ENCODE peak calls at places on chromosomes 6 and 20, in five cellular contexts. One of them, this sample, is unnamed.

GRCh38 chr6:159844737-159845645 is 44.9 kb downstream of the PNLDC1 start:
- DNase-seq in H1: no peak
- DNase-seq in GM12878: no peak
- DNase-seq in HCT116: no peak
- DNase-seq in K562: no peak
- DNase-seq in this sample: no peak

GRCh38 chr6:117840541-117840983 is 66.5 kb upstream of the SLC35F1 start:
- DNase-seq in K562: peak; percentile 15
- DNase-seq in GM12878: no peak
- DNase-seq in HCT116: peak; percentile 68
- DNase-seq in H1: no peak
- DNase-seq in this sample: peak; percentile 75

GRCh38 chr6:14505391-14505790 is 387.8 kb downstream of the CD83 start:
- DNase-seq in K562: no peak
- DNase-seq in HCT116: no peak
- DNase-seq in GM12878: no peak
- DNase-seq in H1: no peak
- DNase-seq in this sample: no peak

GRCh38 chr6:140343128-140343527 is 968.7 kb upstream of the CITED2 start:
- DNase-seq in H1: no peak
- DNase-seq in GM12878: no peak
- DNase-seq in K562: no peak
- DNase-seq in HCT116: no peak
- DNase-seq in this sample: no peak

GRCh38 chr20:50260480-50261221 is 70.0 kb downstream of the CEBPB start:
- DNase-seq in HCT116: no peak
- DNase-seq in GM12878: no peak
- DNase-seq in K562: peak; percentile 38
- DNase-seq in H1: no peak
- DNase-seq in this sample: no peak

GRCh38 chr6:122107256-122107655 is 292.2 kb upstream of the HSF2 start:
- DNase-seq in H1: no peak
- DNase-seq in HCT116: no peak
- DNase-seq in GM12878: no peak
- DNase-seq in K562: no peak
- DNase-seq in this sample: no peak

GRCh38 chr6:37131104-37131959 is 38.6 kb upstream of the PIM1 start:
- DNase-seq in GM12878: no peak
- DNase-seq in H1: no peak
- DNase-seq in K562: no peak
- DNase-seq in HCT116: no peak
- DNase-seq in this sample: no peak

GRCh38 chr6:113909224-113909856 is 52.2 kb downstream of the MARCKS start:
- DNase-seq in GM12878: peak; percentile 7
- DNase-seq in H1: no peak
- DNase-seq in HCT116: peak; percentile 36
- DNase-seq in K562: peak; percentile 48
- DNase-seq in this sample: peak; percentile 4

GRCh38 chr20:32902456-32903420 is 44.0 kb downstream of the EFCAB8 start:
- DNase-seq in GM12878: no peak
- DNase-seq in K562: peak; percentile 62
- DNase-seq in H1: peak; percentile 72
- DNase-seq in HCT116: peak; percentile 27
- DNase-seq in this sample: peak; percentile 83

GRCh38 chr20:63689046-63690000 is 7.1 kb upstream of the TNFRSF6B start:
- DNase-seq in K562: no peak
- DNase-seq in HCT116: no peak
- DNase-seq in H1: no peak
- DNase-seq in GM12878: no peak
- DNase-seq in this sample: no peak

GRCh38 chr6:160102956-160103824 is 18.4 kb upstream of the SLC22A1 start:
- DNase-seq in GM12878: no peak
- DNase-seq in HCT116: peak; percentile 46
- DNase-seq in H1: peak; percentile 67
- DNase-seq in K562: peak; percentile 52
- DNase-seq in this sample: peak; percentile 32

GRCh38 chr6:154408906-154409500 is 52.4 kb upstream of the IPCEF1 start:
- DNase-seq in K562: no peak
- DNase-seq in H1: no peak
- DNase-seq in HCT116: no peak
- DNase-seq in GM12878: no peak
- DNase-seq in this sample: peak; percentile 64
- TF ChIP-seq JUND in K562: no peak
- TF ChIP-seq JUND in H1: no peak
- TF ChIP-seq JUND in HCT116: no peak
- TF ChIP-seq JUND in GM12878: no peak
- TF ChIP-seq JUND in this sample: no peak

DNA sequence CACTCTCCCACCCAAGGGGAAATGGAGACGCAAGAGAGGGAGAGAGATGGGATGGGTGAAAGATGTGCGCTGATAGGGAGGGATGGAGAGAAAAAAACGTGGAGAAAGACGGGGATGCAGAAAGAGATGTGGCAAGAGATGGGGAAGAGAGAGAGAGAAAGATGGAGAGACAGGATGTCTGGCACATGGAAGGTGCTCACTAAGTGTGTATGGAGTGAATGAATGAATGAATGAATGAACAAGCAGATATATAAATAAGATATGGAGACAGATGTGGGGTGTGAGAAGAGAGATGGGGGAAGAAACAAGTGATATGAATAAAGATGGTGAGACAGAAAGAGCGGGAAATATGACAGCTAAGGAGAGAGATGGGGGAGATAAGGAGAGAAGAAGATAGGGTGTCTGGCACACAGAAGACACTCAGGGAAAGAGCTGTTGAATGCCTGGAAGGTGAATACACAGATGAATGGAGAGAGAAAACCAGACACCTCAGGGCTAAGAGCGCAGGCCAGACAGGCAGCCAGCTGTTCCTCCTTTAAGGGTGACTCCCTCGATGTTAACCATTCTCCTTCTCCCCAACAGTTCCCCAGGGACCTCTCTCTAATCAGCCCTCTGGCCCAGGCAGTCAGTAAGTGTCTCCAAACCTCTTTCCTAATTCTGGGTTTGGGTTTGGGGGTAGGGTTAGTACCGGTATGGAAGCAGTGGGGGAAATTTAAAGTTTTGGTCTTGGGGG is 753 bp downstream of the TNF start:
- DNase-seq in K562: no peak
- DNase-seq in H1: no peak
- DNase-seq in GM12878: no peak
- DNase-seq in HCT116: no peak
- DNase-seq in this sample: no peak
- TF ChIP-seq JUND in K562: no peak
- TF ChIP-seq JUND in H1: no peak
- TF ChIP-seq JUND in GM12878: no peak
- TF ChIP-seq JUND in HCT116: no peak
- TF ChIP-seq JUND in this sample: no peak

DNA sequence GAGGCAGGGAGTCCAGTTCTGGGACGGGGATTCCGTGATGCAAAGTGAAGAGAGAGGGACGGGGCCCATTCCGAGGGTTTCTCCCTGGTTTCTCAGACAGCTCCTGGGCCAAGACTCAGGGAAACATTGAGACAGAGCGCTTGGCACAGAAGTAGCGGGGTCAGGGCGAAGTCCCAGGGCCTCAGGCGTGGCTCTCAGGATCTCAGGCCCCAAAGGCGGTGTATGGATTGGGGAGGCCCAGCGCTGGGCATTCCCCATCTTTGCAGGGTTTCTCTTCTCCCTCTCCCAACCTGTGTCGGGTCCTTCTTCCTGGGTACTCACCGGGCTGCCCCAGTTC is 35.9 kb upstream of the HLA-G start:
- DNase-seq in HCT116: no peak
- DNase-seq in K562: no peak
- DNase-seq in H1: no peak
- DNase-seq in GM12878: no peak
- DNase-seq in this sample: no peak
- TF ChIP-seq JUND in HCT116: no peak
- TF ChIP-seq JUND in K562: no peak
- TF ChIP-seq JUND in H1: no peak
- TF ChIP-seq JUND in GM12878: no peak
- TF ChIP-seq JUND in this sample: no peak

GRCh38 chr20:18058661-18059467 is 1.1 kb upstream of the OVOL2 start:
- DNase-seq in K562: no peak
- DNase-seq in GM12878: no peak
- DNase-seq in H1: peak; percentile 82
- DNase-seq in HCT116: peak; percentile 16
- DNase-seq in this sample: peak; percentile 75
- TF ChIP-seq JUND in K562: no peak
- TF ChIP-seq JUND in GM12878: no peak
- TF ChIP-seq JUND in H1: no peak
- TF ChIP-seq JUND in HCT116: no peak
- TF ChIP-seq JUND in this sample: no peak

DNA sequence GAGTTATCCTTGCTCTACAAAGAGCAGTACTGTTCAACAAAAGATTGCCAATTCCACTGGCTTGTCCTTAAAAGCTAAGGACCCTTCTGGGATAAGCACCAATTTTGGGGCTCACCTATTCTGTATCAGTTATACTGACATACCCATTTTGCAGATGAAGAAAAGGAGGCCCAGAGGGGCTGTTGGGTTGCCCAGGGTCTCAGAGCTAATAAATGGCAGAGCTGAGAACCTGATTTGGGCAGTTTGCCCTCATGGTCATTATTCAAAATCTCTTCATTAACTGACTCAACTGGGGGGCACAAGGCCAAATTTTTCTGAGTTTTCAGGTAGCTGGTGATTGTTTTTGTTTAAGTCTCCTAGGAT is 31.3 kb downstream of the NSFL1C start:
- DNase-seq in H1: no peak
- DNase-seq in GM12878: no peak
- DNase-seq in HCT116: no peak
- DNase-seq in K562: no peak
- DNase-seq in this sample: no peak
- TF ChIP-seq JUND in H1: no peak
- TF ChIP-seq JUND in GM12878: no peak
- TF ChIP-seq JUND in HCT116: no peak
- TF ChIP-seq JUND in K562: no peak
- TF ChIP-seq JUND in this sample: no peak

DNA sequence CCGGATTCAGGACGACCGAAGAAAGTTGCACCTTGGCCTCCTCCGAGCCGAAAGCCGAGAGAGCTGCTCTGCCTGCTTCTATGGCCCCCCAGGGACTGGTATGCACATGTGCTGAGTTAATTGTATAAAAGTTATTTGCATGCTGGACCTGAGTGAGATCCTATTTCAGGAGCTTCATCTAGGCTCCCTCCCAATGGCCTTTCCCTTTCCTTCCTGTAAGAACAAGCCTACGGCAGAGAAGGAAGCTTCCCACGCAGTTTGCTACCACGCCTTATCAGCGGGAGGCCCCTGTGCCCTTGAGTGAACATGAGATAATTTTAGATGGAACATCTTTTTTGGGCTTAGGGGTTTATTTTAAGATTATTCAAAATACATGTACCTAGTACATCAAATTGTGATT is 65.9 kb downstream of the RIN2 start:
- DNase-seq in K562: no peak
- DNase-seq in GM12878: no peak
- DNase-seq in H1: no peak
- DNase-seq in HCT116: no peak
- DNase-seq in this sample: no peak
- TF ChIP-seq JUND in K562: no peak
- TF ChIP-seq JUND in GM12878: no peak
- TF ChIP-seq JUND in H1: no peak
- TF ChIP-seq JUND in HCT116: no peak
- TF ChIP-seq JUND in this sample: no peak

GRCh38 chr6:27312950-27313271 is 838 bp upstream of the POM121L2 start:
- DNase-seq in H1: no peak
- DNase-seq in GM12878: no peak
- DNase-seq in HCT116: no peak
- DNase-seq in K562: no peak
- DNase-seq in this sample: no peak

GRCh38 chr6:27314046-27314445 is 2.0 kb upstream of the POM121L2 start:
- DNase-seq in GM12878: no peak
- DNase-seq in HCT116: no peak
- DNase-seq in H1: no peak
- DNase-seq in K562: no peak
- DNase-seq in this sample: no peak

GRCh38 chr6:27311806-27312145 is 297 bp downstream of the POM121L2 start:
- DNase-seq in GM12878: no peak
- DNase-seq in K562: no peak
- DNase-seq in HCT116: no peak
- DNase-seq in H1: peak; percentile 74
- DNase-seq in this sample: no peak

DNA sequence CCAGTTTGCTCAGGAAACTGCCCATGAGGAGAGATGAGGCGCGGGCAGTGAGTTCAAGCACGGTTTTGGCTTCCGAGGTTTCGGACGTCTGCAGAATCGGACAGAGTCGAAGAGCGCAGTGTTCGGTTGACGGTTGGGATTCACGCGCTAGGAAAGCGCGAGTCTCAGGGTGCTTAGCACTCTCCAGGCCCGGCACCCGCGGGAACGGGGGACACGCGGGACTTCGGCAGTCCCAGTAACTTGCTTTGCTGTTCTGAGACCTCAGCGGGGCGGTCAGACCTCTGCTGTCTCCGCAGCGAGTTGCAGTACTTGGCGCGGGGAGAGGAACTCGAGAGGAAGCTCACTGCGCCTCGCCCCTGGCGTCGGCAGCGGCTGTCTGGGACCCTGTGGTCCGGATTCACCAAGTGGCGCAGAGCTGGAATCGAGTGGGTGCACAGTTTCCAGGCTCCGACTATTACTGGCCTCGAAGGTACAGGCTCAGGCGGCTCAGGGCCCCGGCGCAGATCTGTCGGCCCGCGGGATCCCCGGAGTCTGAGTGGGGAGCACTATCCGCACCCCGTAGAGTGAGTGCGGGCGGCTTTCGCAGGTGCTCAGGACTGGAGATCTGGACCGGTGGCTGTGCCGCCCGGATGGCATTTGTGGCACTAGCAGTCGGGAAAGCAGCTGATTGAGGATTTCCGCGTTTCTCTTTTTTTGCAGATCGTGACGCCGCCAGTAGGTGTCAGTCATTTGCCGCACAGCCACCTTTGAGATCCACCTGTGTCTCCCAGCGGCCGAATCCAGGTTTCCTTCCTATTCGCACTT is at the start of gene POM121L2:
- DNase-seq in H1: peak; percentile 90
- DNase-seq in HCT116: no peak
- DNase-seq in K562: no peak
- DNase-seq in GM12878: no peak
- DNase-seq in this sample: peak; percentile 75
- TF ChIP-seq JUND in H1: no peak
- TF ChIP-seq JUND in HCT116: no peak
- TF ChIP-seq JUND in K562: no peak
- TF ChIP-seq JUND in GM12878: no peak
- TF ChIP-seq JUND in this sample: no peak

GRCh38 chr6:90284236-90284744 is 12.4 kb downstream of the BACH2 start:
- DNase-seq in HCT116: peak; percentile 86
- DNase-seq in K562: peak; percentile 63
- DNase-seq in GM12878: no peak
- DNase-seq in H1: no peak
- DNase-seq in this sample: no peak
- TF ChIP-seq JUND in HCT116: peak; percentile 83
- TF ChIP-seq JUND in K562: peak; percentile 30
- TF ChIP-seq JUND in GM12878: no peak
- TF ChIP-seq JUND in H1: peak; percentile 93
- TF ChIP-seq JUND in this sample: no peak